ENCODE peak calls at places on chromosomes 5 and 9, in four cellular contexts. Y is A172, O is kidney, S is neural crest cell. N is an unnamed sample.

GRCh38 chr5:59038169-59039002 is 455.5 kb downstream of the RAB3C start:
- DNase-seq in Y (no peak), O (no peak), S (peak; percentile 4), N (no peak)

GRCh38 chr5:33065146-33065545 is 354.0 kb downstream of the NPR3 start:
- DNase-seq in Y (no peak), O (no peak), S (no peak), N (no peak)

GRCh38 chr9:16171851-16172250 is 619.0 kb downstream of the CCDC171 start:
- DNase-seq in Y (no peak), O (no peak), S (no peak), N (no peak)

GRCh38 chr9:75239176-75239575 is 150.9 kb downstream of the OSTF1 start:
- DNase-seq in Y (no peak), O (no peak), S (no peak), N (no peak)

GRCh38 chr5:56545016-56545415 is 270.3 kb upstream of the MAP3K1 start:
- DNase-seq in Y (no peak), O (no peak), S (no peak), N (no peak)

GRCh38 chr9:35687972-35688557 is 1.7 kb downstream of the TPM2 start:
- DNase-seq in Y (no peak), O (no peak), S (no peak), N (no peak)

GRCh38 chr9:137491735-137492432 is 32.8 kb upstream of the NSMF start:
- DNase-seq in Y (no peak), O (peak; percentile 43), S (no peak), N (no peak)

GRCh38 chr9:75229605-75230332 is 141.5 kb downstream of the OSTF1 start:
- DNase-seq in Y (no peak), O (peak; percentile 77), S (no peak), N (no peak)

GRCh38 chr9:6944093-6944551 is 186.3 kb downstream of the KDM4C start:
- DNase-seq in Y (peak; percentile 48), O (no peak), S (no peak), N (no peak)

GRCh38 chr9:16832101-16832500 is 38.4 kb downstream of the BNC2 start:
- DNase-seq in Y (no peak), O (no peak), S (no peak), N (no peak)

GRCh38 chr9:5453673-5454072 is 3.3 kb downstream of the CD274 start:
- DNase-seq in Y (no peak), O (no peak), S (no peak), N (no peak)

GRCh38 chr5:134846641-134846960 is 833 bp downstream of the C5orf24 start:
- DNase-seq in Y (no peak), O (no peak), S (no peak), N (no peak)

GRCh38 chr9:121572581-121572980 is 72.9 kb upstream of the GGTA1 start:
- DNase-seq in Y (no peak), O (no peak), S (no peak), N (no peak)

GRCh38 chr9:35406183-35406959 is 83.5 kb upstream of the RUSC2 start:
- DNase-seq in Y (no peak), O (no peak), S (no peak), N (peak; percentile 59)

GRCh38 chr5:135718151-135718550 is 116.3 kb upstream of the SLC25A48 start:
- DNase-seq in Y (peak; percentile 90), O (no peak), S (no peak), N (no peak)

GRCh38 chr9:125074976-125075375 is 68.4 kb downstream of the SCAI start:
- DNase-seq in Y (no peak), O (no peak), S (no peak), N (no peak)

GRCh38 chr9:108182270-108182669 is 673.5 kb downstream of the ACTL7B start:
- DNase-seq in Y (no peak), O (no peak), S (no peak), N (no peak)

GRCh38 chr9:112925058-112925641 is 34.5 kb upstream of the SLC46A2 start:
- DNase-seq in Y (peak; percentile 44), O (no peak), S (peak; percentile 28), N (peak; percentile 15)

GRCh38 chr5:131400585-131400984 is 136.7 kb downstream of the CDC42SE2 start:
- DNase-seq in Y (no peak), O (no peak), S (no peak), N (no peak)

GRCh38 chr5:101067415-101067814 is 164.3 kb upstream of the ST8SIA4 start:
- DNase-seq in Y (peak; percentile 49), O (no peak), S (no peak), N (no peak)

GRCh38 chr5:10065428-10066000 is 184.2 kb downstream of the ATPSCKMT start:
- DNase-seq in Y (no peak), O (no peak), S (no peak), N (no peak)

GRCh38 chr9:120532475-120532874 is 47.5 kb downstream of the CDK5RAP2 start:
- DNase-seq in Y (peak; percentile 88), O (no peak), S (no peak), N (no peak)

GRCh38 chr9:35603506-35603985 is 1.5 kb upstream of the TESK1 start:
- DNase-seq in Y (no peak), O (peak; percentile 85), S (no peak), N (peak; percentile 39)

GRCh38 chr5:2224689-2225088 is 342.0 kb upstream of the IRX4 start:
- DNase-seq in Y (no peak), O (peak; percentile 29), S (no peak), N (no peak)

GRCh38 chr5:168647083-168647482 is 67.9 kb upstream of the PANK3 start:
- DNase-seq in Y (no peak), O (no peak), S (no peak), N (no peak)

GRCh38 chr9:93668261-93668871 is 92.0 kb downstream of the PHF2 start:
- DNase-seq in Y (no peak), O (peak; percentile 48), S (no peak), N (no peak)

GRCh38 chr5:172437445-172438303 is 16.7 kb downstream of the SH3PXD2B start:
- DNase-seq in Y (peak; percentile 46), O (peak; percentile 92), S (no peak), N (peak; percentile 74)

GRCh38 chr9:70340572-70340971 is 73.9 kb downstream of the KLF9 start:
- DNase-seq in Y (no peak), O (no peak), S (no peak), N (no peak)

GRCh38 chr9:32968101-32969011 is 33.1 kb downstream of the APTX start:
- DNase-seq in Y (peak; percentile 26), O (no peak), S (peak; percentile 73), N (peak; percentile 88)

GRCh38 chr9:99889120-99889519 is 17.3 kb upstream of the STX17 start:
- DNase-seq in Y (no peak), O (no peak), S (no peak), N (no peak)

GRCh38 chr5:139182528-139183296 is 15.5 kb downstream of the SIL1 start:
- DNase-seq in Y (no peak), O (no peak), S (no peak), N (no peak)

GRCh38 chr9:86452194-86452828 is 98.1 kb upstream of the TUT7 start:
- DNase-seq in Y (no peak), O (no peak), S (no peak), N (no peak)

GRCh38 chr5:134142806-134143205 is 28.3 kb downstream of the TCF7 start:
- DNase-seq in Y (no peak), O (peak; percentile 54), S (no peak), N (no peak)

GRCh38 chr5:74257645-74258328 is 382.7 kb downstream of the ENC1 start:
- DNase-seq in Y (no peak), O (peak; percentile 88), S (no peak), N (no peak)

GRCh38 chr5:83925952-83926351 is 205.3 kb upstream of the HAPLN1 start:
- DNase-seq in Y (peak; percentile 48), O (no peak), S (no peak), N (no peak)

GRCh38 chr5:139838381-139839197 is 43.0 kb downstream of the PSD2 start:
- DNase-seq in Y (no peak), O (peak; percentile 47), S (no peak), N (no peak)